ENCODE peak calls at places on chromosomes 12 and 14, in six cellular contexts. A, K, L, D, J and E are unnamed samples.

GRCh38 chr14:57957441-57957840 is 91.5 kb upstream of the SLC35F4 start:
- DNase-seq in A (no peak), K (no peak), L (no peak), D (no peak), J (no peak), E (peak; percentile 3)

GRCh38 chr12:1804545-1805332 is 15.6 kb upstream of the LRTM2 start:
- DNase-seq in A (peak; percentile 64), K (peak; percentile 94), L (peak; percentile 91), D (peak; percentile 93), J (peak; percentile 86), E (peak; percentile 91)

GRCh38 chr12:46711756-46712155 is 114.0 kb downstream of the SLC38A4 start:
- DNase-seq in A (no peak), K (no peak), L (no peak), D (no peak), J (no peak), E (peak; percentile 62)

GRCh38 chr14:42930058-42930457 is 1323.4 kb downstream of the LRFN5 start:
- DNase-seq in A (peak; percentile 65), K (peak; percentile 48), L (no peak), D (no peak), J (peak; percentile 22), E (peak; percentile 4)

GRCh38 chr12:124456652-124457152 is 110.7 kb downstream of the NCOR2 start:
- DNase-seq in A (no peak), K (peak; percentile 42), L (peak; percentile 69), D (no peak), J (no peak), E (no peak)

GRCh38 chr12:104095289-104095688 is 31.0 kb downstream of the HCFC2 start:
- DNase-seq in A (no peak), K (no peak), L (no peak), D (no peak), J (no peak), E (no peak)

GRCh38 chr12:96157427-96157826 is 36.7 kb upstream of the ELK3 start:
- DNase-seq in A (no peak), K (no peak), L (no peak), D (no peak), J (no peak), E (no peak)

GRCh38 chr12:53115112-53115890 is 12.0 kb downstream of the SOAT2 start:
- DNase-seq in A (no peak), K (no peak), L (no peak), D (no peak), J (no peak), E (no peak)

GRCh38 chr14:23910081-23910875 is 43.3 kb upstream of the DHRS4 start:
- DNase-seq in A (peak; percentile 39), K (peak; percentile 18), L (no peak), D (no peak), J (no peak), E (peak; percentile 46)

GRCh38 chr14:58533417-58533816 is 104.3 kb upstream of the DACT1 start:
- DNase-seq in A (no peak), K (no peak), L (no peak), D (no peak), J (no peak), E (peak; percentile 7)

GRCh38 chr12:70436836-70437235 is 70.7 kb downstream of the KCNMB4 start:
- DNase-seq in A (no peak), K (no peak), L (no peak), D (no peak), J (no peak), E (no peak)

GRCh38 chr12:67484788-67485480 is 163.6 kb upstream of the DYRK2 start:
- DNase-seq in A (no peak), K (no peak), L (peak; percentile 88), D (no peak), J (no peak), E (no peak)

GRCh38 chr12:69405466-69405865 is 45.9 kb downstream of the YEATS4 start:
- DNase-seq in A (no peak), K (no peak), L (no peak), D (no peak), J (peak; percentile 30), E (peak; percentile 95)

GRCh38 chr14:35164849-35165248 is 42.5 kb downstream of the PRORP start:
- DNase-seq in A (no peak), K (no peak), L (no peak), D (no peak), J (no peak), E (no peak)

GRCh38 chr14:90439874-90440442 is 43.1 kb downstream of the CALM1 start:
- DNase-seq in A (no peak), K (no peak), L (no peak), D (no peak), J (no peak), E (no peak)

GRCh38 chr12:9148926-9149325 is 33.2 kb upstream of the A2M start:
- DNase-seq in A (no peak), K (no peak), L (no peak), D (no peak), J (no peak), E (peak; percentile 2)

GRCh38 chr12:113077057-113077858 is 20.7 kb downstream of the DTX1 start:
- DNase-seq in A (no peak), K (no peak), L (no peak), D (peak; percentile 34), J (no peak), E (no peak)

GRCh38 chr14:51650721-51651387 is 856 bp upstream of the FRMD6 start:
- DNase-seq in A (peak; percentile 11), K (no peak), L (peak; percentile 12), D (peak; percentile 58), J (peak; percentile 29), E (peak; percentile 47)

GRCh38 chr14:86055512-86055911 is 525.6 kb downstream of the FLRT2 start:
- DNase-seq in A (no peak), K (no peak), L (no peak), D (no peak), J (no peak), E (peak; percentile 28)

GRCh38 chr12:94427520-94428381 is 31.9 kb downstream of the CEP83 start:
- DNase-seq in A (peak; percentile 19), K (no peak), L (no peak), D (peak; percentile 51), J (no peak), E (peak; percentile 78)

GRCh38 chr14:64696355-64696844 is 7.8 kb upstream of the PLEKHG3 start:
- DNase-seq in A (no peak), K (no peak), L (no peak), D (no peak), J (no peak), E (no peak)

GRCh38 chr14:70886421-70887206 is 20.6 kb upstream of the PCNX1 start:
- DNase-seq in A (no peak), K (peak; percentile 74), L (peak; percentile 75), D (no peak), J (peak; percentile 15), E (no peak)

GRCh38 chr12:116087399-116087798 is 190.1 kb downstream of the MED13L start:
- DNase-seq in A (no peak), K (no peak), L (no peak), D (no peak), J (no peak), E (no peak)

GRCh38 chr14:97723834-97724770 is 926.9 kb downstream of the VRK1 start:
- DNase-seq in A (no peak), K (no peak), L (no peak), D (no peak), J (no peak), E (no peak)

GRCh38 chr12:26465419-26466097 is 270.2 kb downstream of the SSPN start:
- DNase-seq in A (no peak), K (no peak), L (no peak), D (no peak), J (no peak), E (peak; percentile 8)

GRCh38 chr12:48717252-48717695 is 767 bp upstream of the CCNT1 start:
- DNase-seq in A (no peak), K (no peak), L (peak; percentile 48), D (no peak), J (no peak), E (peak; percentile 20)

GRCh38 chr12:54216580-54217308 is 28.0 kb upstream of the SMUG1 start:
- DNase-seq in A (peak; percentile 49), K (peak; percentile 90), L (peak; percentile 83), D (peak; percentile 80), J (peak; percentile 54), E (peak; percentile 80)

DNA sequence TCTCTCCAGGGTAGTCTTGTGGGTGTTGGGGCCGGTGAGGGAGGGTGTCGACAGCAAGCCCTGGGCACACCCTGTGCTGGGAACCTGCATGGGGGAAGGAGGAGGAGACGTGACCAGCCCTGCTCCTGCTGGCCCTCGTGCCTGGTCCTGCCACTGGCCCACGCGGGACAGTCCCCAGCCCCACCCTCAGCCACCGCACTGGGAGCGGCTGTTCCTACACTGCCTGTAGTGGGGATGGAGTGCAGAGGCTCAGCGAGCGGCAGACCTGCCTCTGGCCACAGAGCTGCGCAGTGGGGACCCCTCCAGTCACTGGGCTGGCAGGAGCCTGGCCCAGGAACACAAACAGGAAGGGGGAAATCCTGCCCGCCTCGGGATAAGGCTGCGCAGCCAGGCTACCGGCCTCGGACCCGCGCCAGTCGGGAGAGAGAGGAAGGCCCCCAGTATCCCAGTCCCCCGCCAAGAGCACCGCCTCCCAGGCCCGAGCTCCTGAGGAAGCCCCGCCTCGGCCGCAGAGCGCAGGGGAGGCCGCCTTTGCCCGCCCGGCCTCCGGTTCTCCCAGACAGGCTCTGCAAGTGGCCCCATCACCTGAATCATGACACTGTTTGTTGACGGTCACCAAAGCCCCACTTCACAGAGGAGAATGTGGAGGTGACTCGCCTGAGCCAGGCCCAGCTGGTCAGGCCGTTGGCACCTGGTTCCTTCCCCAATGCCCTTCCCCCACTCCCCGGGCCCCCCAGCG is 10.6 kb downstream of the AHNAK2 start:
- DNase-seq in A (no peak), K (no peak), L (no peak), D (peak; percentile 68), J (peak; percentile 37), E (peak; percentile 33)
- TF ChIP-seq CTCF in A (no peak), K (no peak), L (no peak), D (no peak), J (no peak), E (no peak)

GRCh38 chr14:105364100-105364708 is 34.1 kb upstream of the TEX22 start:
- DNase-seq in A (no peak), K (no peak), L (no peak), D (no peak), J (no peak), E (peak; percentile 73)
- H3K4me3 ChIP-seq in A (no peak overlapping the region), K (no peak overlapping the region), L (no peak overlapping the region), D (no peak overlapping the region), J (no peak overlapping the region), E (no peak overlapping the region)

GRCh38 chr12:32036477-32037263 is 70.0 kb upstream of the BICD1 start:
- DNase-seq in A (no peak), K (no peak), L (no peak), D (no peak), J (no peak), E (no peak)
- TF ChIP-seq CTCF in A (no peak), K (no peak), L (no peak), D (no peak), J (no peak), E (no peak)

GRCh38 chr12:6927379-6927991 is at the start of gene ATN1:
- DNase-seq in A (peak; percentile 73), K (no peak), L (no peak), D (peak; percentile 92), J (peak; percentile 74), E (peak; percentile 67)

GRCh38 chr12:6923003-6923732 is 4.6 kb upstream of the ATN1 start:
- DNase-seq in A (no peak), K (no peak), L (no peak), D (no peak), J (no peak), E (no peak)

GRCh38 chr12:6923851-6924250 is 3.9 kb upstream of the ATN1 start:
- DNase-seq in A (no peak), K (no peak), L (no peak), D (no peak), J (no peak), E (no peak)

GRCh38 chr12:6925543-6926279 is 2.0 kb upstream of the ATN1 start:
- DNase-seq in A (peak; percentile 55), K (no peak), L (no peak), D (peak; percentile 81), J (peak; percentile 70), E (peak; percentile 90)

GRCh38 chr12:6925239-6925542 is 2.6 kb upstream of the ATN1 start:
- DNase-seq in A (no peak), K (no peak), L (no peak), D (no peak), J (no peak), E (no peak)
- H3K4me3 ChIP-seq in A (no peak overlapping the region), K (no peak overlapping the region), L (no peak overlapping the region), D (peak overlapping the region; percentile 85), J (no peak overlapping the region), E (no peak overlapping the region)